ENCODE peak calls at places on chromosomes 1 and 21, in seven cellular contexts. L, B, W, E, C, I and Z are unnamed samples. For H3K4me1, the result is how much of the 10 kb centered on the place peaks cover.

GRCh38 chr1:161096514-161096913 is 1.6 kb upstream of the KLHDC9 start:
- DNase-seq in L (peak), B (no peak), W (peak), E (peak), C (no peak), I (no peak), Z (no peak)

GRCh38 chr1:112673589-112674439 is 645 bp upstream of the MOV10 start:
- DNase-seq in L (peak), B (no peak), W (no peak), E (peak), C (no peak), I (no peak), Z (no peak)

GRCh38 chr1:7771673-7772299 is 690 bp downstream of the VAMP3 start:
- DNase-seq in L (no peak), B (no peak), W (no peak), E (no peak), C (no peak), I (no peak), Z (no peak)

GRCh38 chr1:28507247-28507645 is 1.4 kb downstream of the RCC1 start:
- DNase-seq in L (no peak), B (no peak), W (no peak), E (no peak), C (no peak), I (no peak), Z (no peak)

GRCh38 chr1:71509051-71509595 is 428.3 kb upstream of the ZRANB2 start:
- DNase-seq in L (peak), B (no peak), W (no peak), E (no peak), C (no peak), I (no peak), Z (no peak)

GRCh38 chr1:14627608-14628489 is 29.4 kb downstream of the KAZN start:
- DNase-seq in L (no peak), B (no peak), W (no peak), E (no peak), C (no peak), I (no peak), Z (no peak)

GRCh38 chr1:30907390-30907640 is 1.2 kb downstream of the SDC3 start:
- DNase-seq in L (no peak), B (no peak), W (no peak), E (no peak), C (no peak), I (no peak), Z (no peak)

GRCh38 chr1:98331718-98332311 is 329.7 kb upstream of the SNX7 start:
- DNase-seq in L (no peak), B (no peak), W (no peak), E (no peak), C (no peak), I (no peak), Z (no peak)

GRCh38 chr1:76209648-76210047 is 135.1 kb downstream of the ST6GALNAC3 start:
- DNase-seq in L (no peak), B (no peak), W (no peak), E (no peak), C (no peak), I (no peak), Z (no peak)

GRCh38 chr1:97739596-97740103 is 181.2 kb downstream of the DPYD start:
- DNase-seq in L (peak), B (no peak), W (no peak), E (no peak), C (no peak), I (no peak), Z (no peak)

GRCh38 chr1:67489643-67490042 is 59.4 kb upstream of the SERBP1 start:
- DNase-seq in L (peak), B (peak), W (no peak), E (peak), C (no peak), I (no peak), Z (no peak)

GRCh38 chr21:31248598-31248997 is 95.5 kb downstream of the TIAM1 start:
- DNase-seq in L (peak), B (no peak), W (no peak), E (no peak), C (no peak), I (no peak), Z (no peak)

DNA sequence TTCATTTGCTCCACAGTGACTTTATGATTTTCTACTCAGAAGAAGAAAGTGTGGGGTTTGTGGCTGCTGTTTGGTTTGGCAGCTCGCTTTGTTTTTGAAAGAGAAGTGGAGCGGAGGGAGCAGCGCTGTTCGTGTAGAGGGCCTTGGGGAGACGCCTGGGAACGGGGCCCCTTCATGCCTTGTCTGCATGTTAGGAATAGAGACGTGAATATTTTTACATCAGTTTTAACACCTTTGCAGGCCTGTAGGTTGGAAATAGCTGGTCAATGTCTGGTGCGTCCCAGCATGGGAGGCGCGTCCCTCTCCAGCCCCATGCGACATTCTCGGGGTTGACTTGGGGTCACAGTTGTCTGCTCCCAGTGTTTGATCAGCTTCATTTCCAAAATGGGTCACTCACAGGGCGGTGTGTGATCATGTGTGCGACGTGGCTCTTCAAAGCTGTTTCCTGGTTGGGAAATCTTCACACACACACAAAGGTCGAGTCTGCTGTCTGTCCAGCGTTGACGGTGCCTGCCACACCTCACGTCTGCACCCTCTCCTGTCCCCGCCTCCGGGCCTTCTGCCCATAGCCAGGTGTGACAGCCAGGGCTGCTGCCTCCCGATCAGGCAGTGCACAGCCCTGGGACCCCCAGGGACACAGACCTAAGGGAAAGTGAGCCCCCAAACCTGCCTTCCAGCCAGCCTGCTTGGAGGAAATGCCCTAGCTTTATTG is 149.2 kb downstream of the PSMG1 start:
- DNase-seq in L (no peak), B (no peak), W (no peak), E (peak), C (peak), I (peak), Z (no peak)
- TF ChIP-seq POLR2A in L (no peak), B (no peak), W (no peak), E (no peak), C (peak), I (peak), Z (no peak)

GRCh38 chr1:239587066-239587465 is 200.7 kb downstream of the CHRM3 start:
- DNase-seq in L (no peak), B (no peak), W (no peak), E (no peak), C (no peak), I (no peak), Z (no peak)
- H3K4me1 ChIP-seq in L (under half), B (under half), W (under half), E (under half), C (under half), I (under half), Z (half or more)

GRCh38 chr1:241918879-241919278 is 38.7 kb upstream of the BECN2 start:
- DNase-seq in L (peak), B (no peak), W (no peak), E (peak), C (no peak), I (no peak), Z (no peak)

GRCh38 chr1:241916196-241916595 is 41.4 kb upstream of the BECN2 start:
- DNase-seq in L (no peak), B (no peak), W (no peak), E (no peak), C (no peak), I (no peak), Z (no peak)

DNA sequence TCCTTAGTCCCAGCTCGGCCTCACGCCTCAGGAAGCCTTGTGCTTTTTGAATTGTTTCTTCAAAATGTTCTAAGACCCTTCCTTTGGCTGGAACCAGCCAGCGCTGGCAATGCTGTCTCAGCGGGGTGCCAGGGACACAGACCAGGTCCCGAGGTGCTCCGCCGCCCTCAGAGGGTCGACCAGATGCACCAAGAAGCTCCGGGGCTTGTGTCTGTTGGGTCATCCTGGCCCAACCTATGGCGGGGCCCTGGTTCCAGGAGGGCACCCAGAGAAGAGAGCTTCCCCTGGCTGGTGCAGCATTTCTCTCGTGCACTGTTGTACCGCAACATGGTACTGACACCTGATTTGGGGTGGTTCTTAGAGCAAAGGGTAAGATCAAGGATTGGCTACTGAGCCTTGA is 40.1 kb upstream of the BECN2 start:
- DNase-seq in L (no peak), B (no peak), W (no peak), E (no peak), C (no peak), I (no peak), Z (no peak)
- TF ChIP-seq POLR2A in L (no peak), B (no peak), W (no peak), E (no peak), C (no peak), I (no peak), Z (no peak)

GRCh38 chr1:38126970-38127369 is 80.4 kb upstream of the POU3F1 start:
- DNase-seq in L (no peak), B (no peak), W (no peak), E (no peak), C (no peak), I (no peak), Z (no peak)

GRCh38 chr1:38127432-38127831 is 80.8 kb upstream of the POU3F1 start:
- DNase-seq in L (peak), B (no peak), W (no peak), E (peak), C (no peak), I (no peak), Z (no peak)

GRCh38 chr1:38123356-38123755 is 76.8 kb upstream of the POU3F1 start:
- DNase-seq in L (no peak), B (no peak), W (no peak), E (no peak), C (no peak), I (no peak), Z (no peak)

GRCh38 chr1:38125837-38126520 is 79.4 kb upstream of the POU3F1 start:
- DNase-seq in L (no peak), B (no peak), W (no peak), E (no peak), C (no peak), I (no peak), Z (no peak)

GRCh38 chr1:38125016-38125415 is 78.4 kb upstream of the POU3F1 start:
- DNase-seq in L (no peak), B (no peak), W (no peak), E (no peak), C (no peak), I (no peak), Z (no peak)
- H3K4me1 ChIP-seq in L (under half), B (under half), W (under half), E (under half), C (under half), I (under half), Z (under half)

DNA sequence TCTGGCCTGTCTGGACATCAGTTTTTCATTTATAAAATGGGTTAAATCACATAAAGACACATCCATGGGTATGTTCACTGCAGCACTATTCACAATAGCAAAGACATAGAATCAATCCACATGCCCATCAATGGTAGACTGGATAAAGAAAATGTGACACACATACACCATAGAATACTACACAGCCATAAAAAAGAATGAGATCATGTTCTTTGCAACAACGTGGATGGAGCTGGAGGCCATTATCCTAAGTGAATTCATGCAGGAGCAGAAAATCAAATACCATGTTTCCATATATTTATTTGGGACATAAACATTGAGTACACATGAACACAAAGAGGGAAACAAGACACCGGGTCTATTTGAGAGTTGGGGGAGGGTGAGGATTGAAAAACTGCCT is 28.1 kb downstream of the ZBTB8OS start:
- DNase-seq in L (no peak), B (no peak), W (no peak), E (no peak), C (no peak), I (no peak), Z (no peak)
- TF ChIP-seq POLR2A in L (no peak), B (no peak), W (no peak), E (no peak), C (no peak), I (no peak), Z (no peak)

GRCh38 chr1:109808703-109809102 is 45.0 kb upstream of the EPS8L3 start:
- DNase-seq in L (no peak), B (no peak), W (no peak), E (no peak), C (no peak), I (no peak), Z (no peak)
- H3K4me1 ChIP-seq in L (under half), B (under half), W (under half), E (under half), C (under half), I (under half), Z (under half)

GRCh38 chr21:36384885-36385232 is 333 bp upstream of the CHAF1B start:
- DNase-seq in L (no peak), B (no peak), W (no peak), E (no peak), C (no peak), I (no peak), Z (no peak)

GRCh38 chr21:36388076-36388475 is 2.9 kb downstream of the CHAF1B start:
- DNase-seq in L (no peak), B (no peak), W (no peak), E (no peak), C (no peak), I (no peak), Z (no peak)

GRCh38 chr21:36381841-36382589 is 3.2 kb upstream of the CHAF1B start:
- DNase-seq in L (peak), B (no peak), W (no peak), E (no peak), C (no peak), I (no peak), Z (no peak)

GRCh38 chr21:36385909-36386642 is 884 bp downstream of the CHAF1B start:
- DNase-seq in L (peak), B (no peak), W (no peak), E (no peak), C (no peak), I (no peak), Z (no peak)

GRCh38 chr21:36385233-36385908 is at the start of gene CHAF1B:
- DNase-seq in L (peak), B (peak), W (peak), E (peak), C (peak), I (peak), Z (no peak)
- TF ChIP-seq POLR2A in L (peak), B (peak), W (no peak), E (peak), C (peak), I (peak), Z (no peak)

GRCh38 chr1:90190523-90190922 is 195.6 kb downstream of the ZNF326 start:
- DNase-seq in L (no peak), B (no peak), W (no peak), E (no peak), C (no peak), I (no peak), Z (no peak)

GRCh38 chr1:90187186-90187585 is 192.3 kb downstream of the ZNF326 start:
- DNase-seq in L (no peak), B (no peak), W (no peak), E (no peak), C (no peak), I (no peak), Z (no peak)

GRCh38 chr1:90193116-90193515 is 198.2 kb downstream of the ZNF326 start:
- DNase-seq in L (no peak), B (no peak), W (no peak), E (no peak), C (no peak), I (no peak), Z (no peak)

DNA sequence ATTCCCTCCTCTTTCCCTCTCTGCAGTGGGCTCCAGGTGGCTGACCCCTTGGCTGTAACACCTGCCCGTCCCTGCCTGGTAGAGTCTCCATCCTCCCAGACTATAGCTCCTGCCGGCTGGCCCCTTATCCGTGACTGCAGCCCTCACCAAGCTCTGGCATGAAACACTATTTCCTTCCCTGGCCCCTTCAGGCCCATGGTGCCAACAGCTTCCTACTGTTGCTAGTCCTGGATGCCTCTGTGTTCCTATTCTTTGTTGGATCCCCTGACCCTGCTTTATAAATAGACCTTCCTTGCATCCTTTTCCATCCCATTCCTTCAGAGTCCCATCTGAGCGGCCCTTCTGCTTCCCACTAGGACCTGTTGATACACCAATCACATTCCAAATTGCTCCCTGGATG is 195.0 kb downstream of the ZNF326 start:
- DNase-seq in L (no peak), B (no peak), W (no peak), E (no peak), C (no peak), I (no peak), Z (peak)
- H3K4me1 ChIP-seq in L (under half), B (under half), W (under half), E (under half), C (under half), I (under half), Z (under half)

GRCh38 chr1:101235696-101236545 is 898 bp upstream of the S1PR1 start:
- DNase-seq in L (peak), B (no peak), W (no peak), E (peak), C (peak), I (no peak), Z (no peak)
- TF ChIP-seq POLR2A in L (no peak), B (no peak), W (no peak), E (no peak), C (no peak), I (no peak), Z (no peak)